ENCODE peak calls at places on chromosomes 11 and 22, in seven cellular contexts. Y, L, E, H, J, X and M are unnamed samples.

GRCh38 chr22:17303840-17304779 is 65.2 kb upstream of the CECR2 start:
- DNase-seq in Y (no peak), L (no peak), E (no peak), H (no peak), J (no peak), X (peak; percentile 49), M (peak; percentile 3)

GRCh38 chr11:78038697-78039313 is 15.7 kb upstream of the KCTD14 start:
- DNase-seq in Y (peak; percentile 34), L (no peak), E (no peak), H (no peak), J (no peak), X (no peak), M (no peak)

GRCh38 chr22:31639640-31640039 is 22.4 kb downstream of the PISD start:
- DNase-seq in Y (no peak), L (no peak), E (no peak), H (no peak), J (no peak), X (no peak), M (no peak)

GRCh38 chr22:28800308-28801041 is at the start of gene XBP1:
- DNase-seq in Y (peak; percentile 98), L (peak; percentile 76), E (peak; percentile 94), H (peak; percentile 97), J (peak; percentile 93), X (peak; percentile 82), M (peak; percentile 74)

GRCh38 chr11:61297341-61297740 is 2.2 kb upstream of the VWCE start:
- DNase-seq in Y (no peak), L (no peak), E (peak; percentile 77), H (no peak), J (no peak), X (no peak), M (no peak)

GRCh38 chr22:46649176-46650077 is 29.2 kb downstream of the GRAMD4 start:
- DNase-seq in Y (peak; percentile 86), L (no peak), E (peak; percentile 38), H (no peak), J (peak; percentile 11), X (no peak), M (no peak)

GRCh38 chr11:1750481-1750839 is at the start of gene IFITM10:
- DNase-seq in Y (no peak), L (no peak), E (no peak), H (no peak), J (no peak), X (no peak), M (no peak)

GRCh38 chr22:50243704-50244419 is 961 bp downstream of the TUBGCP6 start:
- DNase-seq in Y (peak; percentile 32), L (no peak), E (no peak), H (no peak), J (no peak), X (no peak), M (no peak)

GRCh38 chr22:37077802-37078448 is 26.4 kb downstream of the KCTD17 start:
- DNase-seq in Y (peak; percentile 49), L (peak; percentile 69), E (peak; percentile 29), H (peak; percentile 86), J (peak; percentile 72), X (peak; percentile 74), M (peak; percentile 84)

GRCh38 chr11:122559734-122560382 is 95.7 kb upstream of the UBASH3B start:
- DNase-seq in Y (peak; percentile 11), L (no peak), E (no peak), H (no peak), J (no peak), X (no peak), M (no peak)

GRCh38 chr22:45101828-45102227 is 61.9 kb upstream of the NUP50 start:
- DNase-seq in Y (peak; percentile 73), L (no peak), E (peak; percentile 80), H (no peak), J (peak; percentile 60), X (no peak), M (no peak)

GRCh38 chr11:43212279-43212678 is 99.5 kb upstream of the API5 start:
- DNase-seq in Y (no peak), L (no peak), E (no peak), H (no peak), J (no peak), X (no peak), M (no peak)

GRCh38 chr11:86896486-86896885 is 58.7 kb downstream of the FZD4 start:
- DNase-seq in Y (peak; percentile 42), L (no peak), E (peak; percentile 82), H (no peak), J (no peak), X (no peak), M (no peak)

GRCh38 chr11:34379081-34379480 is 21.3 kb upstream of the ABTB2 start:
- DNase-seq in Y (no peak), L (no peak), E (no peak), H (no peak), J (peak; percentile 80), X (no peak), M (no peak)

GRCh38 chr11:27443746-27444465 is 28.7 kb downstream of the LGR4 start:
- DNase-seq in Y (peak; percentile 99), L (no peak), E (no peak), H (no peak), J (no peak), X (no peak), M (no peak)

GRCh38 chr11:13784441-13784840 is 116.0 kb downstream of the FAR1 start:
- DNase-seq in Y (peak; percentile 12), L (no peak), E (no peak), H (no peak), J (no peak), X (no peak), M (no peak)

GRCh38 chr22:46064236-46064965 is 85.9 kb upstream of the PPARA start:
- DNase-seq in Y (peak; percentile 89), L (no peak), E (no peak), H (peak; percentile 58), J (peak; percentile 53), X (no peak), M (no peak)

GRCh38 chr11:125428486-125429173 is 67.4 kb downstream of the FEZ1 start:
- DNase-seq in Y (peak; percentile 34), L (no peak), E (no peak), H (no peak), J (no peak), X (no peak), M (no peak)

GRCh38 chr11:110028904-110029303 is 64.3 kb upstream of the ZC3H12C start:
- DNase-seq in Y (no peak), L (no peak), E (no peak), H (no peak), J (no peak), X (no peak), M (no peak)

GRCh38 chr11:128776434-128777284 is 82.8 kb downstream of the FLI1 start:
- DNase-seq in Y (peak; percentile 47), L (no peak), E (peak; percentile 15), H (peak; percentile 69), J (no peak), X (peak; percentile 18), M (no peak)

GRCh38 chr11:58914821-58915543 is 24.3 kb upstream of the GLYATL1 start:
- DNase-seq in Y (no peak), L (no peak), E (no peak), H (no peak), J (no peak), X (no peak), M (no peak)

GRCh38 chr11:57597971-57598830 is 716 bp downstream of the SERPING1 start:
- DNase-seq in Y (peak; percentile 57), L (no peak), E (peak; percentile 54), H (peak; percentile 88), J (no peak), X (no peak), M (no peak)

GRCh38 chr22:39808087-39808486 is 85.5 kb downstream of the ENTHD1 start:
- DNase-seq in Y (peak; percentile 58), L (no peak), E (no peak), H (no peak), J (peak; percentile 34), X (peak; percentile 6), M (no peak)

GRCh38 chr11:87529486-87529885 is 491.8 kb downstream of the TMEM135 start:
- DNase-seq in Y (no peak), L (no peak), E (peak; percentile 1), H (no peak), J (no peak), X (no peak), M (no peak)

GRCh38 chr11:26849009-26849408 is 127.1 kb upstream of the SLC5A12 start:
- DNase-seq in Y (peak; percentile 95), L (no peak), E (peak; percentile 61), H (peak; percentile 65), J (no peak), X (no peak), M (no peak)

GRCh38 chr11:117807482-117808272 is 10.7 kb upstream of the DSCAML1 start:
- DNase-seq in Y (peak; percentile 75), L (peak; percentile 43), E (peak; percentile 51), H (peak; percentile 86), J (peak; percentile 71), X (peak; percentile 66), M (peak; percentile 59)

GRCh38 chr22:34776827-34777226 is 289.1 kb upstream of the ISX start:
- DNase-seq in Y (no peak), L (no peak), E (peak; percentile 3), H (no peak), J (no peak), X (no peak), M (no peak)

GRCh38 chr22:28710112-28710888 is 30.7 kb upstream of the TTC28 start:
- DNase-seq in Y (peak; percentile 34), L (no peak), E (peak; percentile 86), H (no peak), J (no peak), X (no peak), M (no peak)

GRCh38 chr11:80669620-80670019 is 1228.8 kb upstream of the TENM4 start:
- DNase-seq in Y (no peak), L (no peak), E (no peak), H (no peak), J (no peak), X (no peak), M (no peak)

GRCh38 chr11:122803716-122804115 is 34.6 kb upstream of the CRTAM start:
- DNase-seq in Y (no peak), L (no peak), E (no peak), H (no peak), J (no peak), X (no peak), M (no peak)

GRCh38 chr11:65727865-65728264 is 7.3 kb upstream of the RNASEH2C start:
- DNase-seq in Y (no peak), L (no peak), E (no peak), H (no peak), J (no peak), X (no peak), M (no peak)

GRCh38 chr11:18485905-18486528 is 30.4 kb downstream of the LDHAL6A start:
- DNase-seq in Y (no peak), L (no peak), E (no peak), H (no peak), J (no peak), X (no peak), M (no peak)

GRCh38 chr22:49957826-49958461 is 2.6 kb upstream of the PIM3 start:
- DNase-seq in Y (no peak), L (no peak), E (no peak), H (peak; percentile 64), J (no peak), X (no peak), M (no peak)

GRCh38 chr22:29979645-29980303 is 96.8 kb downstream of the MTMR3 start:
- DNase-seq in Y (peak; percentile 19), L (no peak), E (peak; percentile 89), H (no peak), J (no peak), X (no peak), M (no peak)

GRCh38 chr22:48691431-48691851 is 1136.2 kb downstream of the BRD1 start:
- DNase-seq in Y (no peak), L (no peak), E (no peak), H (no peak), J (no peak), X (no peak), M (no peak)